ENCODE peak calls at places on chromosomes 4 and X, in seven cellular contexts. One of them, this sample, is unnamed.

GRCh38 chrX:45134303-45134702 is 66.4 kb downstream of the DIPK2B start:
- DNase-seq in heart left ventricle: peak
- DNase-seq in body of pancreas: no peak
- DNase-seq in HL-60: no peak
- DNase-seq in RWPE2: no peak
- DNase-seq in H7: no peak
- DNase-seq in A549: no peak
- DNase-seq in this sample: no peak

GRCh38 chr4:182143822-182144620 is 99.2 kb upstream of the TENM3 start:
- DNase-seq in heart left ventricle: no peak
- DNase-seq in body of pancreas: peak
- DNase-seq in HL-60: no peak
- DNase-seq in RWPE2: peak
- DNase-seq in H7: peak
- DNase-seq in A549: peak
- DNase-seq in this sample: peak

GRCh38 chr4:145929415-145930178 is 9.0 kb downstream of the ZNF827 start:
- DNase-seq in heart left ventricle: no peak
- DNase-seq in body of pancreas: no peak
- DNase-seq in HL-60: no peak
- DNase-seq in RWPE2: no peak
- DNase-seq in H7: no peak
- DNase-seq in A549: no peak
- DNase-seq in this sample: no peak

GRCh38 chr4:39464886-39465501 is 6.1 kb downstream of the LIAS start:
- DNase-seq in heart left ventricle: no peak
- DNase-seq in body of pancreas: no peak
- DNase-seq in HL-60: no peak
- DNase-seq in RWPE2: no peak
- DNase-seq in H7: no peak
- DNase-seq in A549: peak
- DNase-seq in this sample: peak

GRCh38 chrX:75546724-75547123 is 23.9 kb upstream of the ZDHHC15 start:
- DNase-seq in heart left ventricle: no peak
- DNase-seq in body of pancreas: no peak
- DNase-seq in HL-60: no peak
- DNase-seq in RWPE2: no peak
- DNase-seq in H7: no peak
- DNase-seq in A549: no peak
- DNase-seq in this sample: no peak

GRCh38 chrX:12949927-12950656 is 24.8 kb upstream of the TMSB4X start:
- DNase-seq in heart left ventricle: peak
- DNase-seq in body of pancreas: peak
- DNase-seq in HL-60: peak
- DNase-seq in RWPE2: no peak
- DNase-seq in H7: no peak
- DNase-seq in A549: no peak
- DNase-seq in this sample: peak

GRCh38 chr4:113049421-113050355 is at the start of gene ANK2:
- DNase-seq in heart left ventricle: no peak
- DNase-seq in body of pancreas: no peak
- DNase-seq in HL-60: no peak
- DNase-seq in RWPE2: no peak
- DNase-seq in H7: peak
- DNase-seq in A549: no peak
- DNase-seq in this sample: peak

GRCh38 chrX:18643243-18643642 is 28.7 kb downstream of the RS1 start:
- DNase-seq in heart left ventricle: no peak
- DNase-seq in body of pancreas: no peak
- DNase-seq in HL-60: no peak
- DNase-seq in RWPE2: no peak
- DNase-seq in H7: no peak
- DNase-seq in A549: no peak
- DNase-seq in this sample: no peak

GRCh38 chrX:10240918-10241317 is 84.1 kb downstream of the CLCN4 start:
- DNase-seq in heart left ventricle: no peak
- DNase-seq in body of pancreas: no peak
- DNase-seq in HL-60: no peak
- DNase-seq in RWPE2: no peak
- DNase-seq in H7: no peak
- DNase-seq in A549: no peak
- DNase-seq in this sample: peak

GRCh38 chr4:146211440-146211839 is 2.9 kb upstream of the REELD1 start:
- DNase-seq in heart left ventricle: no peak
- DNase-seq in body of pancreas: no peak
- DNase-seq in HL-60: no peak
- DNase-seq in RWPE2: no peak
- DNase-seq in H7: no peak
- DNase-seq in A549: no peak
- DNase-seq in this sample: peak

GRCh38 chr4:184845367-184846011 is 19.7 kb upstream of the ACSL1 start:
- DNase-seq in heart left ventricle: no peak
- DNase-seq in body of pancreas: no peak
- DNase-seq in HL-60: no peak
- DNase-seq in RWPE2: no peak
- DNase-seq in H7: no peak
- DNase-seq in A549: no peak
- DNase-seq in this sample: peak

GRCh38 chr4:115119804-115120352 is 6.5 kb upstream of the NDST4 start:
- DNase-seq in heart left ventricle: no peak
- DNase-seq in body of pancreas: no peak
- DNase-seq in HL-60: no peak
- DNase-seq in RWPE2: no peak
- DNase-seq in H7: no peak
- DNase-seq in A549: no peak
- DNase-seq in this sample: peak

GRCh38 chrX:97504435-97504834 is 620.7 kb downstream of the RPA4 start:
- DNase-seq in heart left ventricle: no peak
- DNase-seq in body of pancreas: no peak
- DNase-seq in HL-60: no peak
- DNase-seq in RWPE2: no peak
- DNase-seq in H7: no peak
- DNase-seq in A549: no peak
- DNase-seq in this sample: no peak

GRCh38 chr4:54109226-54110018 is 9.5 kb downstream of the GSX2 start:
- DNase-seq in heart left ventricle: no peak
- DNase-seq in body of pancreas: no peak
- DNase-seq in HL-60: no peak
- DNase-seq in RWPE2: no peak
- DNase-seq in H7: peak
- DNase-seq in A549: no peak
- DNase-seq in this sample: no peak

GRCh38 chrX:119617511-119618164 is 11.4 kb upstream of the NKRF start:
- DNase-seq in heart left ventricle: no peak
- DNase-seq in body of pancreas: no peak
- DNase-seq in HL-60: no peak
- DNase-seq in RWPE2: no peak
- DNase-seq in H7: no peak
- DNase-seq in A549: no peak
- DNase-seq in this sample: no peak

GRCh38 chr4:158157412-158157811 is 15.4 kb downstream of the GASK1B start:
- DNase-seq in heart left ventricle: no peak
- DNase-seq in body of pancreas: no peak
- DNase-seq in HL-60: no peak
- DNase-seq in RWPE2: no peak
- DNase-seq in H7: no peak
- DNase-seq in A549: no peak
- DNase-seq in this sample: no peak

GRCh38 chr4:153383131-153383530 is 38.6 kb downstream of the MND1 start:
- DNase-seq in heart left ventricle: no peak
- DNase-seq in body of pancreas: no peak
- DNase-seq in HL-60: no peak
- DNase-seq in RWPE2: no peak
- DNase-seq in H7: no peak
- DNase-seq in A549: no peak
- DNase-seq in this sample: no peak

GRCh38 chr4:95107635-95108034 is 349.9 kb downstream of the BMPR1B start:
- DNase-seq in heart left ventricle: no peak
- DNase-seq in body of pancreas: peak
- DNase-seq in HL-60: no peak
- DNase-seq in RWPE2: peak
- DNase-seq in H7: no peak
- DNase-seq in A549: no peak
- DNase-seq in this sample: peak

DNA sequence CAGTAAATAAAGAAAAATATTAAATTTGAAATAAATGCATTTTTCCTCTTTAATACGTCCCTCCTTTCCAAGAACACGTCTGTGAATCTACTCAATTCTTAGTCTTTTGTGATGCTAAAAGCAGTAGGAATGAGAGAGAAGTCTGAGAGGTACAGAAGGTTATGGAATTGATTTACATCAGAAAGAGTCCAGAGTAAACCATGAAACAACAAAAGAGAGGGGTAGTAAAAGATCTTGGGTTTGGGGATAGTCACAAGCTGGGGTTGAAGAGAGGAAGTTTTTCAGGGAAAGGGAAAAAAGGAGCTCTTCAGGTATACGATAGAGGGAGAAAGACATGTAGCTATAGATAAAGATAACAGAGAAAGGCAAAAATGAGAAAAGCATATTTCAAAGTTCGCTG is 215.4 kb downstream of the RAB28 start:
- DNase-seq in heart left ventricle: no peak
- DNase-seq in body of pancreas: no peak
- DNase-seq in HL-60: no peak
- DNase-seq in RWPE2: no peak
- DNase-seq in H7: no peak
- DNase-seq in A549: no peak
- DNase-seq in this sample: no peak
- H3K4me3 ChIP-seq in heart left ventricle: no peak
- H3K4me3 ChIP-seq in body of pancreas: no peak
- H3K4me3 ChIP-seq in HL-60: no peak
- H3K4me3 ChIP-seq in RWPE2: no peak
- H3K4me3 ChIP-seq in H7: no peak
- H3K4me3 ChIP-seq in A549: no peak
- H3K4me3 ChIP-seq in this sample: no peak

DNA sequence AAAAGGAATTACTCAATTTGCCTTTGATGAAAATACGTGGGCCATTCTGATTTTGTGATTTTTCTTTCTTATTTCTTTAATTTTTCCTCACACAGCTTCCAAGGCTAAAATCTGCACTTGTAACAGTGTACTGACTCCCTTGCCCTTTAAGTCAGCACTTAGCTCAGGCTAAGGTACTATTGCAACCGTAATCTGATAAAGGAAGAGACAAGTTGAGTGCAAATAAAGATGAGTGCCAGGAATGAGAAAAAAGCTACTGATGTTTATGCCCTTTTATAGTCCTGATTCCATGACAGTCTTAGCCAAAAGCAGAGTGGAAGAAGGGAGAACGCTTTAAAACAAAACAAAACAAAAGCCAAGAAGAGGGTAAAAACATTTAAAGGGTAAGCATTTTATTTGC is 6.0 kb downstream of the DMD start:
- DNase-seq in heart left ventricle: no peak
- DNase-seq in body of pancreas: no peak
- DNase-seq in HL-60: no peak
- DNase-seq in RWPE2: no peak
- DNase-seq in H7: no peak
- DNase-seq in A549: no peak
- DNase-seq in this sample: no peak
- H3K4me3 ChIP-seq in heart left ventricle: no peak
- H3K4me3 ChIP-seq in body of pancreas: no peak
- H3K4me3 ChIP-seq in HL-60: no peak
- H3K4me3 ChIP-seq in RWPE2: no peak
- H3K4me3 ChIP-seq in H7: no peak
- H3K4me3 ChIP-seq in A549: no peak
- H3K4me3 ChIP-seq in this sample: no peak

GRCh38 chr4:109435635-109436034 is 2.0 kb downstream of the SEC24B start:
- DNase-seq in heart left ventricle: no peak
- DNase-seq in body of pancreas: no peak
- DNase-seq in HL-60: no peak
- DNase-seq in RWPE2: no peak
- DNase-seq in H7: no peak
- DNase-seq in A549: no peak
- DNase-seq in this sample: peak
- H3K4me3 ChIP-seq in heart left ventricle: peak
- H3K4me3 ChIP-seq in body of pancreas: no peak
- H3K4me3 ChIP-seq in HL-60: no peak
- H3K4me3 ChIP-seq in RWPE2: peak
- H3K4me3 ChIP-seq in H7: no peak
- H3K4me3 ChIP-seq in A549: no peak
- H3K4me3 ChIP-seq in this sample: no peak

GRCh38 chr4:7539186-7539585 is 104.5 kb upstream of the PSAPL1 start:
- DNase-seq in heart left ventricle: no peak
- DNase-seq in body of pancreas: no peak
- DNase-seq in HL-60: no peak
- DNase-seq in RWPE2: no peak
- DNase-seq in H7: no peak
- DNase-seq in A549: no peak
- DNase-seq in this sample: no peak
- H3K4me3 ChIP-seq in heart left ventricle: no peak
- H3K4me3 ChIP-seq in body of pancreas: no peak
- H3K4me3 ChIP-seq in HL-60: no peak
- H3K4me3 ChIP-seq in RWPE2: peak
- H3K4me3 ChIP-seq in H7: peak
- H3K4me3 ChIP-seq in A549: no peak
- H3K4me3 ChIP-seq in this sample: no peak

DNA sequence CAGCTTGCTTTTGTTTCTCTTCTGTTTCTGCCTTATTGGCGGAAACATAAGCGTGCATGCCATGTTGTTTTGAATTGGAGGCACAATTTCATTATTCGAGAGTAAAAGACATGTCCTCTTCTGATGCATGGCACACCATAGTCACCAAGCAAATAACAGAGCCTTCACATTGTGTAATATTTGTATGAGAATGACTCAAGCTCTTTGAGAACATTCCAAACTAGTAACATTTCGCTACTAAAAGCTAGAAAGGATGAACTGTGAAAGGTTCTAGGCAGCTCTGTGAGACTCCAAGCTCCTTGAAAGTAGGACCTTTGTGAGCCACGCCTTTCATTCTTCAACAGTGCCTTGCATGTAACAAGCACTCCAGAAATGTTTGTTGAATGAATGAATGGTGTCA is 9.2 kb upstream of the ANXA3 start:
- DNase-seq in heart left ventricle: no peak
- DNase-seq in body of pancreas: no peak
- DNase-seq in HL-60: no peak
- DNase-seq in RWPE2: no peak
- DNase-seq in H7: no peak
- DNase-seq in A549: no peak
- DNase-seq in this sample: peak
- H3K4me3 ChIP-seq in heart left ventricle: no peak
- H3K4me3 ChIP-seq in body of pancreas: no peak
- H3K4me3 ChIP-seq in HL-60: no peak
- H3K4me3 ChIP-seq in RWPE2: no peak
- H3K4me3 ChIP-seq in H7: no peak
- H3K4me3 ChIP-seq in A549: no peak
- H3K4me3 ChIP-seq in this sample: no peak